ENCODE peak calls at places on chromosomes 7 and 10, in ten cellular contexts. D is activated CD8-positive, alpha-beta memory T cell treated with anti-CD3 and anti-CD28 coated beads for 4 hours; F is GM20000; P is AG04449; M is osteocyte; L is left cardiac atrium; R is CD8-positive, alpha-beta T cell; J is anterior cingulate cortex; E is astrocyte of the spinal cord; C is AG20443. T is an unnamed sample.

GRCh38 chr10:25392132-25392531 is 217.3 kb downstream of the GPR158 start:
- DNase-seq in D (no peak), F (no peak), P (no peak), M (no peak), L (no peak), R (no peak), J (no peak), E (no peak), C (no peak), T (no peak)

GRCh38 chr7:144941127-144941526 is 105.3 kb upstream of the TPK1 start:
- DNase-seq in D (no peak), F (no peak), P (no peak), M (no peak), L (no peak), R (no peak), J (no peak), E (no peak), C (no peak), T (no peak)

GRCh38 chr7:130489140-130489967 is 2.5 kb upstream of the MEST start:
- DNase-seq in D (no peak), F (no peak), P (peak), M (no peak), L (no peak), R (no peak), J (no peak), E (peak), C (no peak), T (no peak)

GRCh38 chr7:108143658-108144420 is 13.7 kb upstream of the LAMB4 start:
- DNase-seq in D (no peak), F (no peak), P (no peak), M (no peak), L (no peak), R (no peak), J (no peak), E (no peak), C (no peak), T (no peak)

GRCh38 chr7:44638611-44639557 is 32.5 kb downstream of the OGDH start:
- DNase-seq in D (peak), F (peak), P (no peak), M (peak), L (peak), R (peak), J (no peak), E (peak), C (peak), T (no peak)

GRCh38 chr7:47893238-47893637 is 55.0 kb downstream of the PKD1L1 start:
- DNase-seq in D (no peak), F (peak), P (no peak), M (peak), L (no peak), R (no peak), J (no peak), E (no peak), C (no peak), T (no peak)

GRCh38 chr10:99917963-99918825 is 91.6 kb downstream of the DNMBP start:
- DNase-seq in D (no peak), F (no peak), P (no peak), M (peak), L (peak), R (no peak), J (no peak), E (peak), C (peak), T (no peak)

GRCh38 chr7:46146454-46147255 is 225.6 kb upstream of the IGFBP3 start:
- DNase-seq in D (no peak), F (no peak), P (peak), M (no peak), L (peak), R (no peak), J (no peak), E (peak), C (peak), T (no peak)

GRCh38 chr10:95472304-95473088 is 88.7 kb downstream of the SORBS1 start:
- DNase-seq in D (no peak), F (no peak), P (no peak), M (no peak), L (no peak), R (no peak), J (no peak), E (no peak), C (no peak), T (no peak)

GRCh38 chr7:45680776-45681175 is 106.6 kb downstream of the ADCY1 start:
- DNase-seq in D (no peak), F (no peak), P (no peak), M (peak), L (no peak), R (no peak), J (no peak), E (no peak), C (no peak), T (no peak)

GRCh38 chr10:42783181-42783549 is 570 bp downstream of the BMS1 start:
- DNase-seq in D (no peak), F (no peak), P (no peak), M (no peak), L (peak), R (no peak), J (peak), E (peak), C (peak), T (no peak)

GRCh38 chr7:80869385-80869784 is 49.5 kb downstream of the SEMA3C start:
- DNase-seq in D (no peak), F (no peak), P (no peak), M (no peak), L (no peak), R (no peak), J (no peak), E (no peak), C (no peak), T (no peak)

GRCh38 chr10:132030898-132031463 is 34.8 kb upstream of the JAKMIP3 start:
- DNase-seq in D (no peak), F (no peak), P (no peak), M (no peak), L (no peak), R (no peak), J (no peak), E (no peak), C (no peak), T (peak)

GRCh38 chr7:139745330-139746143 is 32.3 kb downstream of the HIPK2 start:
- DNase-seq in D (no peak), F (no peak), P (no peak), M (no peak), L (peak), R (no peak), J (no peak), E (peak), C (peak), T (no peak)

GRCh38 chr7:151252961-151253691 is 4.6 kb upstream of the SMARCD3 start:
- DNase-seq in D (no peak), F (no peak), P (no peak), M (no peak), L (no peak), R (no peak), J (no peak), E (no peak), C (peak), T (no peak)

GRCh38 chr7:121832347-121832746 is 40.6 kb upstream of the PTPRZ1 start:
- DNase-seq in D (no peak), F (no peak), P (no peak), M (no peak), L (peak), R (no peak), J (no peak), E (peak), C (no peak), T (no peak)

GRCh38 chr7:18570890-18571478 is 75.4 kb downstream of the HDAC9 start:
- DNase-seq in D (no peak), F (no peak), P (no peak), M (no peak), L (no peak), R (no peak), J (no peak), E (peak), C (peak), T (no peak)

GRCh38 chr10:43113201-43113893 is 24.9 kb upstream of the CSGALNACT2 start:
- DNase-seq in D (no peak), F (no peak), P (no peak), M (no peak), L (no peak), R (no peak), J (no peak), E (no peak), C (no peak), T (no peak)

T was measured in NCI-H187.